ENCODE peak calls at places on chromosomes 16 and 17, in ten cellular contexts. One of them, this sample, is unnamed.

GRCh38 chr17:42521666-42522262 is 14.3 kb upstream of the NAGLU start:
- DNase-seq in stimulated activated CD8-positive, alpha-beta memory T cell treated with anti-CD3 and anti-CD28 coated beads, Interleukin-2, amount 100 ng/mL, for 1 hour: no peak
- DNase-seq in A673: no peak
- DNase-seq in naive thymus-derived CD8-positive, alpha-beta T cell: no peak
- DNase-seq in astrocyte of the spinal cord: no peak
- DNase-seq in bronchial epithelial cell: no peak
- DNase-seq in fibroblast of the aortic adventitia: peak
- DNase-seq in T follicular helper cell: no peak
- DNase-seq in naive B cell: no peak
- DNase-seq in cardiac muscle cell: no peak
- DNase-seq in this sample: peak

GRCh38 chr17:15279011-15279477 is 13.9 kb upstream of the PMP22 start:
- DNase-seq in A673: no peak
- DNase-seq in bronchial epithelial cell: peak
- DNase-seq in naive B cell: no peak
- DNase-seq in cardiac muscle cell: no peak
- DNase-seq in stimulated activated CD8-positive, alpha-beta memory T cell treated with anti-CD3 and anti-CD28 coated beads, Interleukin-2, amount 100 ng/mL, for 1 hour: no peak
- DNase-seq in fibroblast of the aortic adventitia: peak
- DNase-seq in astrocyte of the spinal cord: peak
- DNase-seq in T follicular helper cell: no peak
- DNase-seq in naive thymus-derived CD8-positive, alpha-beta T cell: no peak
- DNase-seq in this sample: peak

GRCh38 chr16:69930117-69930776 is 20.9 kb upstream of the CLEC18A start:
- DNase-seq in T follicular helper cell: peak
- DNase-seq in astrocyte of the spinal cord: peak
- DNase-seq in bronchial epithelial cell: peak
- DNase-seq in naive B cell: peak
- DNase-seq in naive thymus-derived CD8-positive, alpha-beta T cell: peak
- DNase-seq in stimulated activated CD8-positive, alpha-beta memory T cell treated with anti-CD3 and anti-CD28 coated beads, Interleukin-2, amount 100 ng/mL, for 1 hour: peak
- DNase-seq in fibroblast of the aortic adventitia: peak
- DNase-seq in A673: peak
- DNase-seq in cardiac muscle cell: peak
- DNase-seq in this sample: peak

GRCh38 chr16:1065466-1066128 is 7.0 kb upstream of the SSTR5 start:
- DNase-seq in A673: no peak
- DNase-seq in cardiac muscle cell: no peak
- DNase-seq in T follicular helper cell: no peak
- DNase-seq in naive thymus-derived CD8-positive, alpha-beta T cell: no peak
- DNase-seq in astrocyte of the spinal cord: no peak
- DNase-seq in bronchial epithelial cell: no peak
- DNase-seq in stimulated activated CD8-positive, alpha-beta memory T cell treated with anti-CD3 and anti-CD28 coated beads, Interleukin-2, amount 100 ng/mL, for 1 hour: no peak
- DNase-seq in naive B cell: no peak
- DNase-seq in fibroblast of the aortic adventitia: no peak
- DNase-seq in this sample: no peak

GRCh38 chr17:2025622-2026309 is 632 bp upstream of the RTN4RL1 start:
- DNase-seq in T follicular helper cell: no peak
- DNase-seq in naive thymus-derived CD8-positive, alpha-beta T cell: no peak
- DNase-seq in cardiac muscle cell: peak
- DNase-seq in A673: peak
- DNase-seq in fibroblast of the aortic adventitia: peak
- DNase-seq in naive B cell: no peak
- DNase-seq in stimulated activated CD8-positive, alpha-beta memory T cell treated with anti-CD3 and anti-CD28 coated beads, Interleukin-2, amount 100 ng/mL, for 1 hour: no peak
- DNase-seq in bronchial epithelial cell: peak
- DNase-seq in astrocyte of the spinal cord: peak
- DNase-seq in this sample: peak

GRCh38 chr17:17780941-17781590 is 55.7 kb downstream of the SREBF1 start:
- DNase-seq in A673: peak
- DNase-seq in astrocyte of the spinal cord: peak
- DNase-seq in bronchial epithelial cell: peak
- DNase-seq in naive B cell: no peak
- DNase-seq in T follicular helper cell: no peak
- DNase-seq in fibroblast of the aortic adventitia: peak
- DNase-seq in stimulated activated CD8-positive, alpha-beta memory T cell treated with anti-CD3 and anti-CD28 coated beads, Interleukin-2, amount 100 ng/mL, for 1 hour: no peak
- DNase-seq in naive thymus-derived CD8-positive, alpha-beta T cell: no peak
- DNase-seq in cardiac muscle cell: peak
- DNase-seq in this sample: peak

GRCh38 chr17:40061532-40062038 is 1.2 kb upstream of the THRA start:
- DNase-seq in A673: no peak
- DNase-seq in T follicular helper cell: no peak
- DNase-seq in naive B cell: no peak
- DNase-seq in astrocyte of the spinal cord: no peak
- DNase-seq in cardiac muscle cell: no peak
- DNase-seq in bronchial epithelial cell: no peak
- DNase-seq in fibroblast of the aortic adventitia: no peak
- DNase-seq in stimulated activated CD8-positive, alpha-beta memory T cell treated with anti-CD3 and anti-CD28 coated beads, Interleukin-2, amount 100 ng/mL, for 1 hour: no peak
- DNase-seq in naive thymus-derived CD8-positive, alpha-beta T cell: no peak
- DNase-seq in this sample: no peak

GRCh38 chr17:63029520-63029919 is 63.5 kb downstream of the TANC2 start:
- DNase-seq in fibroblast of the aortic adventitia: peak
- DNase-seq in naive thymus-derived CD8-positive, alpha-beta T cell: no peak
- DNase-seq in T follicular helper cell: no peak
- DNase-seq in cardiac muscle cell: no peak
- DNase-seq in naive B cell: no peak
- DNase-seq in A673: no peak
- DNase-seq in astrocyte of the spinal cord: peak
- DNase-seq in stimulated activated CD8-positive, alpha-beta memory T cell treated with anti-CD3 and anti-CD28 coated beads, Interleukin-2, amount 100 ng/mL, for 1 hour: no peak
- DNase-seq in bronchial epithelial cell: peak
- DNase-seq in this sample: peak

GRCh38 chr17:78110363-78111011 is 18.1 kb downstream of the TMC6 start:
- DNase-seq in bronchial epithelial cell: no peak
- DNase-seq in astrocyte of the spinal cord: peak
- DNase-seq in naive B cell: no peak
- DNase-seq in stimulated activated CD8-positive, alpha-beta memory T cell treated with anti-CD3 and anti-CD28 coated beads, Interleukin-2, amount 100 ng/mL, for 1 hour: no peak
- DNase-seq in fibroblast of the aortic adventitia: no peak
- DNase-seq in cardiac muscle cell: no peak
- DNase-seq in T follicular helper cell: no peak
- DNase-seq in A673: no peak
- DNase-seq in naive thymus-derived CD8-positive, alpha-beta T cell: no peak
- DNase-seq in this sample: no peak

GRCh38 chr16:74898667-74899066 is 86.3 kb downstream of the WDR59 start:
- DNase-seq in A673: no peak
- DNase-seq in cardiac muscle cell: no peak
- DNase-seq in T follicular helper cell: no peak
- DNase-seq in fibroblast of the aortic adventitia: no peak
- DNase-seq in bronchial epithelial cell: no peak
- DNase-seq in stimulated activated CD8-positive, alpha-beta memory T cell treated with anti-CD3 and anti-CD28 coated beads, Interleukin-2, amount 100 ng/mL, for 1 hour: no peak
- DNase-seq in astrocyte of the spinal cord: no peak
- DNase-seq in naive B cell: no peak
- DNase-seq in naive thymus-derived CD8-positive, alpha-beta T cell: no peak
- DNase-seq in this sample: no peak

GRCh38 chr17:11935734-11936406 is 61.4 kb downstream of the ZNF18 start:
- DNase-seq in fibroblast of the aortic adventitia: peak
- DNase-seq in astrocyte of the spinal cord: peak
- DNase-seq in stimulated activated CD8-positive, alpha-beta memory T cell treated with anti-CD3 and anti-CD28 coated beads, Interleukin-2, amount 100 ng/mL, for 1 hour: no peak
- DNase-seq in T follicular helper cell: no peak
- DNase-seq in A673: peak
- DNase-seq in bronchial epithelial cell: peak
- DNase-seq in cardiac muscle cell: peak
- DNase-seq in naive B cell: peak
- DNase-seq in naive thymus-derived CD8-positive, alpha-beta T cell: no peak
- DNase-seq in this sample: peak

GRCh38 chr16:73154063-73154870 is 106.3 kb upstream of the ZFHX3 start:
- DNase-seq in fibroblast of the aortic adventitia: peak
- DNase-seq in A673: no peak
- DNase-seq in stimulated activated CD8-positive, alpha-beta memory T cell treated with anti-CD3 and anti-CD28 coated beads, Interleukin-2, amount 100 ng/mL, for 1 hour: no peak
- DNase-seq in naive thymus-derived CD8-positive, alpha-beta T cell: no peak
- DNase-seq in T follicular helper cell: no peak
- DNase-seq in cardiac muscle cell: no peak
- DNase-seq in astrocyte of the spinal cord: no peak
- DNase-seq in naive B cell: peak
- DNase-seq in bronchial epithelial cell: no peak
- DNase-seq in this sample: no peak

GRCh38 chr17:7046127-7046724 is 2.3 kb upstream of the SLC16A11 start:
- DNase-seq in fibroblast of the aortic adventitia: no peak
- DNase-seq in bronchial epithelial cell: peak
- DNase-seq in naive B cell: no peak
- DNase-seq in stimulated activated CD8-positive, alpha-beta memory T cell treated with anti-CD3 and anti-CD28 coated beads, Interleukin-2, amount 100 ng/mL, for 1 hour: no peak
- DNase-seq in T follicular helper cell: no peak
- DNase-seq in naive thymus-derived CD8-positive, alpha-beta T cell: peak
- DNase-seq in astrocyte of the spinal cord: no peak
- DNase-seq in A673: no peak
- DNase-seq in cardiac muscle cell: peak
- DNase-seq in this sample: no peak

GRCh38 chr16:66580605-66581209 is 1.4 kb downstream of the CMTM2 start:
- DNase-seq in stimulated activated CD8-positive, alpha-beta memory T cell treated with anti-CD3 and anti-CD28 coated beads, Interleukin-2, amount 100 ng/mL, for 1 hour: no peak
- DNase-seq in cardiac muscle cell: peak
- DNase-seq in naive thymus-derived CD8-positive, alpha-beta T cell: no peak
- DNase-seq in naive B cell: no peak
- DNase-seq in bronchial epithelial cell: peak
- DNase-seq in astrocyte of the spinal cord: peak
- DNase-seq in fibroblast of the aortic adventitia: peak
- DNase-seq in T follicular helper cell: no peak
- DNase-seq in A673: peak
- DNase-seq in this sample: peak

GRCh38 chr17:29596811-29597210 is 3.9 kb downstream of the ANKRD13B start:
- DNase-seq in bronchial epithelial cell: no peak
- DNase-seq in A673: no peak
- DNase-seq in naive thymus-derived CD8-positive, alpha-beta T cell: no peak
- DNase-seq in astrocyte of the spinal cord: no peak
- DNase-seq in naive B cell: no peak
- DNase-seq in fibroblast of the aortic adventitia: no peak
- DNase-seq in cardiac muscle cell: no peak
- DNase-seq in stimulated activated CD8-positive, alpha-beta memory T cell treated with anti-CD3 and anti-CD28 coated beads, Interleukin-2, amount 100 ng/mL, for 1 hour: no peak
- DNase-seq in T follicular helper cell: no peak
- DNase-seq in this sample: no peak

GRCh38 chr17:52383493-52384100 is 225.1 kb upstream of the CA10 start:
- DNase-seq in fibroblast of the aortic adventitia: no peak
- DNase-seq in cardiac muscle cell: peak
- DNase-seq in bronchial epithelial cell: peak
- DNase-seq in T follicular helper cell: no peak
- DNase-seq in naive B cell: no peak
- DNase-seq in stimulated activated CD8-positive, alpha-beta memory T cell treated with anti-CD3 and anti-CD28 coated beads, Interleukin-2, amount 100 ng/mL, for 1 hour: no peak
- DNase-seq in A673: peak
- DNase-seq in naive thymus-derived CD8-positive, alpha-beta T cell: no peak
- DNase-seq in astrocyte of the spinal cord: peak
- DNase-seq in this sample: peak

GRCh38 chr17:19578545-19578944 is 44.9 kb downstream of the SLC47A1 start:
- DNase-seq in T follicular helper cell: no peak
- DNase-seq in naive thymus-derived CD8-positive, alpha-beta T cell: no peak
- DNase-seq in astrocyte of the spinal cord: peak
- DNase-seq in fibroblast of the aortic adventitia: peak
- DNase-seq in stimulated activated CD8-positive, alpha-beta memory T cell treated with anti-CD3 and anti-CD28 coated beads, Interleukin-2, amount 100 ng/mL, for 1 hour: no peak
- DNase-seq in A673: peak
- DNase-seq in cardiac muscle cell: no peak
- DNase-seq in naive B cell: no peak
- DNase-seq in bronchial epithelial cell: peak
- DNase-seq in this sample: peak

GRCh38 chr16:3760518-3760917 is 43.2 kb upstream of the TRAP1 start:
- DNase-seq in astrocyte of the spinal cord: no peak
- DNase-seq in T follicular helper cell: no peak
- DNase-seq in fibroblast of the aortic adventitia: no peak
- DNase-seq in stimulated activated CD8-positive, alpha-beta memory T cell treated with anti-CD3 and anti-CD28 coated beads, Interleukin-2, amount 100 ng/mL, for 1 hour: no peak
- DNase-seq in bronchial epithelial cell: no peak
- DNase-seq in cardiac muscle cell: no peak
- DNase-seq in A673: no peak
- DNase-seq in naive B cell: no peak
- DNase-seq in naive thymus-derived CD8-positive, alpha-beta T cell: no peak
- DNase-seq in this sample: no peak

GRCh38 chr17:13931111-13931526 is 138.2 kb upstream of the COX10 start:
- DNase-seq in cardiac muscle cell: no peak
- DNase-seq in stimulated activated CD8-positive, alpha-beta memory T cell treated with anti-CD3 and anti-CD28 coated beads, Interleukin-2, amount 100 ng/mL, for 1 hour: no peak
- DNase-seq in fibroblast of the aortic adventitia: peak
- DNase-seq in astrocyte of the spinal cord: peak
- DNase-seq in naive B cell: peak
- DNase-seq in bronchial epithelial cell: peak
- DNase-seq in T follicular helper cell: no peak
- DNase-seq in naive thymus-derived CD8-positive, alpha-beta T cell: no peak
- DNase-seq in A673: no peak
- DNase-seq in this sample: peak

GRCh38 chr16:85971877-85972638 is 73.1 kb downstream of the IRF8 start:
- DNase-seq in naive thymus-derived CD8-positive, alpha-beta T cell: no peak
- DNase-seq in stimulated activated CD8-positive, alpha-beta memory T cell treated with anti-CD3 and anti-CD28 coated beads, Interleukin-2, amount 100 ng/mL, for 1 hour: no peak
- DNase-seq in fibroblast of the aortic adventitia: no peak
- DNase-seq in naive B cell: no peak
- DNase-seq in T follicular helper cell: no peak
- DNase-seq in bronchial epithelial cell: no peak
- DNase-seq in astrocyte of the spinal cord: no peak
- DNase-seq in A673: no peak
- DNase-seq in cardiac muscle cell: no peak
- DNase-seq in this sample: no peak

GRCh38 chr17:58329035-58329807 is 626 bp upstream of the TSPOAP1 start:
- DNase-seq in naive B cell: peak
- DNase-seq in A673: peak
- DNase-seq in fibroblast of the aortic adventitia: no peak
- DNase-seq in bronchial epithelial cell: no peak
- DNase-seq in naive thymus-derived CD8-positive, alpha-beta T cell: peak
- DNase-seq in astrocyte of the spinal cord: no peak
- DNase-seq in stimulated activated CD8-positive, alpha-beta memory T cell treated with anti-CD3 and anti-CD28 coated beads, Interleukin-2, amount 100 ng/mL, for 1 hour: no peak
- DNase-seq in cardiac muscle cell: peak
- DNase-seq in T follicular helper cell: peak
- DNase-seq in this sample: no peak

GRCh38 chr17:55410722-55411462 is 10.7 kb downstream of the MMD start:
- DNase-seq in bronchial epithelial cell: peak
- DNase-seq in T follicular helper cell: no peak
- DNase-seq in naive B cell: no peak
- DNase-seq in cardiac muscle cell: no peak
- DNase-seq in naive thymus-derived CD8-positive, alpha-beta T cell: no peak
- DNase-seq in astrocyte of the spinal cord: no peak
- DNase-seq in A673: no peak
- DNase-seq in stimulated activated CD8-positive, alpha-beta memory T cell treated with anti-CD3 and anti-CD28 coated beads, Interleukin-2, amount 100 ng/mL, for 1 hour: no peak
- DNase-seq in fibroblast of the aortic adventitia: peak
- DNase-seq in this sample: no peak

GRCh38 chr17:45277992-45278391 is 16.1 kb upstream of the SPATA32 start:
- DNase-seq in cardiac muscle cell: peak
- DNase-seq in fibroblast of the aortic adventitia: peak
- DNase-seq in naive B cell: no peak
- DNase-seq in bronchial epithelial cell: no peak
- DNase-seq in T follicular helper cell: no peak
- DNase-seq in stimulated activated CD8-positive, alpha-beta memory T cell treated with anti-CD3 and anti-CD28 coated beads, Interleukin-2, amount 100 ng/mL, for 1 hour: no peak
- DNase-seq in naive thymus-derived CD8-positive, alpha-beta T cell: no peak
- DNase-seq in A673: no peak
- DNase-seq in astrocyte of the spinal cord: peak
- DNase-seq in this sample: peak

GRCh38 chr17:36657763-36658490 is 56.5 kb downstream of the MRM1 start:
- DNase-seq in stimulated activated CD8-positive, alpha-beta memory T cell treated with anti-CD3 and anti-CD28 coated beads, Interleukin-2, amount 100 ng/mL, for 1 hour: no peak
- DNase-seq in astrocyte of the spinal cord: no peak
- DNase-seq in cardiac muscle cell: peak
- DNase-seq in naive B cell: no peak
- DNase-seq in naive thymus-derived CD8-positive, alpha-beta T cell: no peak
- DNase-seq in A673: peak
- DNase-seq in T follicular helper cell: no peak
- DNase-seq in bronchial epithelial cell: no peak
- DNase-seq in fibroblast of the aortic adventitia: no peak
- DNase-seq in this sample: peak

GRCh38 chr16:68506331-68507053 is 32.6 kb upstream of the ZFP90 start:
- DNase-seq in bronchial epithelial cell: no peak
- DNase-seq in fibroblast of the aortic adventitia: no peak
- DNase-seq in stimulated activated CD8-positive, alpha-beta memory T cell treated with anti-CD3 and anti-CD28 coated beads, Interleukin-2, amount 100 ng/mL, for 1 hour: no peak
- DNase-seq in cardiac muscle cell: no peak
- DNase-seq in astrocyte of the spinal cord: no peak
- DNase-seq in naive B cell: no peak
- DNase-seq in naive thymus-derived CD8-positive, alpha-beta T cell: no peak
- DNase-seq in T follicular helper cell: no peak
- DNase-seq in A673: no peak
- DNase-seq in this sample: no peak